ENCODE peak calls at places on chromosomes 11 and 22, in six cellular contexts. M is hepatocyte, C is SK-N-SH, A is H1, W is OCI-LY7, X is GM23338. I is an unnamed sample. For H3K4me1 and H3K79me2, the result is how much of the 10 kb centered on the place peaks cover.

GRCh38 chr11:5600374-5600851 is 4.0 kb downstream of the TRIM6 start:
- DNase-seq in W (peak), A (peak), X (peak), M (peak), C (peak), I (peak)

GRCh38 chr11:45334410-45334809 is 48.3 kb upstream of the SYT13 start:
- DNase-seq in C (no peak), X (no peak), A (no peak), W (no peak), M (no peak), I (no peak)

GRCh38 chr22:23685205-23685784 is 5.5 kb upstream of the RGL4 start:
- DNase-seq in W (no peak), X (no peak), C (no peak), M (no peak), A (no peak), I (no peak)

GRCh38 chr11:72179804-72180396 is 12.0 kb upstream of the FOLR1 start:
- DNase-seq in A (no peak), M (no peak), W (no peak), X (no peak), C (no peak), I (peak)

GRCh38 chr11:2824851-2825250 is 60.7 kb downstream of the CDKN1C start:
- DNase-seq in X (no peak), W (no peak), M (no peak), C (no peak), A (no peak), I (no peak)

GRCh38 chr22:41862160-41862529 is 29.2 kb downstream of the SREBF2 start:
- DNase-seq in C (no peak), M (peak), W (peak), A (no peak), X (no peak), I (peak)

GRCh38 chr11:126061707-126062678 is 673 bp downstream of the CDON start:
- DNase-seq in M (peak), A (peak), X (peak), W (peak), C (peak), I (peak)

GRCh38 chr11:64735860-64736259 is 8.1 kb downstream of the RASGRP2 start:
- DNase-seq in X (no peak), A (no peak), C (no peak), W (no peak), M (no peak), I (no peak)

GRCh38 chr11:118623291-118623655 is 15.9 kb downstream of the PHLDB1 start:
- DNase-seq in W (no peak), M (no peak), C (peak), A (no peak), X (no peak), I (no peak)

GRCh38 chr22:48960981-48961655 is 866.6 kb downstream of the BRD1 start:
- DNase-seq in X (no peak), A (peak), M (no peak), C (no peak), W (no peak), I (peak)

GRCh38 chr11:120363436-120363835 is 27.2 kb downstream of the ARHGEF12 start:
- DNase-seq in C (no peak), X (no peak), W (no peak), M (no peak), A (no peak), I (no peak)

GRCh38 chr11:93038521-93038920 is 69.1 kb downstream of the MTNR1B start:
- DNase-seq in C (no peak), W (no peak), X (no peak), A (no peak), M (no peak), I (no peak)

GRCh38 chr11:69635804-69636511 is 5.0 kb upstream of the CCND1 start:
- DNase-seq in C (peak), X (no peak), W (no peak), A (no peak), M (no peak), I (peak)

GRCh38 chr22:50157976-50158375 is 12.6 kb upstream of the PANX2 start:
- DNase-seq in W (no peak), X (no peak), C (no peak), M (no peak), A (no peak), I (peak)

GRCh38 chr11:41879186-41879738 is 419.8 kb upstream of the LRRC4C start:
- DNase-seq in X (no peak), C (no peak), W (no peak), M (no peak), A (no peak), I (peak)

DNA sequence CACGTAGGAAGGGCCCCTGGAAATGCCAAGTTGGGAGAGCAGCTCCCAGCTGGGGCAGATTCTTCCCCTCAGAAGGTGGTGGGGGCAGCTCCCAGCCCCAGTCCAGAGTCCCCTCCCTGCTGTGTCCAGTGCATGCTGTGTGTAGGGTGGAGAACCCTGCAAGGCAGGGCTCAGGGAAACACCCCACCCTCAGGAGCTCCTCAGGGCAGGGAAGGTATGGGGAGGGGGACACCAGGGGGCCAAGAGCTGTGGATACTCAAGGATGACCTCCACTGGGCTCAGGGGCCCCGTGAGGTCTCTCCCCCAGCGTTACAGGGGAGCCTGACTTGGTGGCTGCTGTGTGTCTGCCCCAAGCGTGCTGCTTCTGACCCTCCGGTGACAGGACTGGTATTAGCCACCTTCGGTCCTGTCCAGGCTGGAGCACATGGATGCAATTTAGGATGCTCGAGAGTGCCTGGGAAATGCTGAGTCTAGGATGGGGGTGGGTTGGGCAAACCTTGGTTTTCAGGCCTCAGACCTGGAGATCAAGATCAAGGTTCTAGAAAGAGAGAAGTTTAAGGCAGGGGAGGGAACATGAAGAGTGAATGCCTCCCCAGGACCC is 16.1 kb upstream of the CABP7 start:
- DNase-seq in X (no peak), M (no peak), C (peak), A (no peak), W (no peak), I (peak)
- H3K4me1 ChIP-seq in X (half or more), M (under half), C (half or more), A (under half), W (under half), I (under half)

DNA sequence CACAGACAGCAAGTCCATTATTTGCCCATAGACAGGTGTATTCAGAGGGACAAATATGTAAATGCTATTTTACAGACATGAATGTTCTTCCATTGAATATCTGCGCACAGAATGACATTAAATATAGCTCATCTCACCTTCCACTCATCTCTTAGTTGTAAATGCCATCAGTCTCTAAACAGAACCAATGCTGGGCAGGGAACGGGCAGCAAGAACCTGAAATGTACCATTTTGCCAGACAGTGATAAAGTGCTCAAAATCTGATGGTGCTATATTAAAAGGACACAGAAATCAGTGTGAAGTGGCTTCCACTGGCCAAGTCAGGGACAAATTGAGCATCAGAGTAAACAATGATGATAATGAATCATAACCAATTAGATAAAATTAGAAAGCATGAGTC is 10.0 kb upstream of the OR8B4 start:
- DNase-seq in M (no peak), W (no peak), C (no peak), X (no peak), A (no peak), I (no peak)
- H3K79me2 ChIP-seq in M (under half), W (under half), C (under half), X (under half), A (under half), I (under half)

GRCh38 chr11:108498046-108498815 is at the start of gene POGLUT3:
- DNase-seq in X (peak), A (peak), C (peak), M (peak), W (no peak), I (peak)
- H3K4me2 ChIP-seq in X (peak), A (peak), C (peak), M (peak), W (peak), I (peak)

GRCh38 chr22:36156119-36156514 is 4.4 kb downstream of the APOL3 start:
- DNase-seq in X (no peak), A (no peak), C (no peak), W (no peak), M (no peak), I (no peak)
- H3K4me1 ChIP-seq in X (under half), A (under half), C (under half), W (under half), M (under half), I (under half)

GRCh38 chr22:46762238-46763050 is at the start of gene TBC1D22A:
- DNase-seq in W (peak), C (peak), M (peak), X (peak), A (peak), I (peak)
- H3K79me2 ChIP-seq in W (half or more), C (half or more), M (half or more), X (half or more), A (half or more), I (half or more)

GRCh38 chr11:132862918-132863317 is 669.4 kb downstream of the OPCML start:
- DNase-seq in A (no peak), M (no peak), X (no peak), C (no peak), W (no peak), I (no peak)
- H3K4me2 ChIP-seq in A (no peak), M (no peak), X (no peak), C (no peak), W (no peak), I (no peak)